ENCODE peak calls at places on chromosome 15, in four cellular contexts. G, A, U and X are unnamed samples.

GRCh38 chr15:31471731-31472430 is 145.2 kb downstream of the KLF13 start:
- DNase-seq in G (no peak), A (no peak), U (no peak), X (no peak)

GRCh38 chr15:45594322-45594721 is 7.1 kb downstream of the BLOC1S6 start:
- DNase-seq in G (no peak), U (no peak), A (no peak), X (no peak)

GRCh38 chr15:88707766-88708165 is 69.0 kb downstream of the ISG20 start:
- DNase-seq in A (no peak), G (no peak), U (no peak), X (no peak)

GRCh38 chr15:36263666-36264065 is 315.8 kb upstream of the CDIN1 start:
- DNase-seq in G (no peak), A (no peak), U (no peak), X (no peak)

GRCh38 chr15:57217716-57218598 is 158.3 kb upstream of the CGNL1 start:
- DNase-seq in A (no peak), U (no peak), G (no peak), X (no peak)

GRCh38 chr15:28981351-28981720 is 95.6 kb downstream of the APBA2 start:
- DNase-seq in U (no peak), A (no peak), G (no peak), X (no peak)

GRCh38 chr15:101307897-101308603 is 13.0 kb upstream of the SNRPA1 start:
- DNase-seq in U (no peak), A (no peak), G (no peak), X (no peak)

GRCh38 chr15:74384566-74385441 is 17.4 kb upstream of the CYP11A1 start:
- DNase-seq in G (no peak), U (no peak), A (peak; percentile 95), X (no peak)

GRCh38 chr15:33675246-33675645 is 293.1 kb upstream of the CHRM5 start:
- DNase-seq in G (no peak), A (no peak), U (no peak), X (peak; percentile 27)

GRCh38 chr15:20349774-20350498 is 191.7 kb downstream of the GOLGA6L6 start:
- DNase-seq in A (no peak), G (no peak), U (no peak), X (no peak)

GRCh38 chr15:75729304-75730069 is 16.8 kb upstream of the CSPG4 start:
- DNase-seq in U (no peak), G (no peak), A (no peak), X (no peak)

GRCh38 chr15:27771892-27772291 is 327.2 kb downstream of the OCA2 start:
- DNase-seq in A (no peak), U (no peak), G (no peak), X (no peak)

GRCh38 chr15:101178414-101178813 is 73.4 kb downstream of the CHSY1 start:
- DNase-seq in G (no peak), U (no peak), A (no peak), X (no peak)

GRCh38 chr15:36506733-36507356 is 72.6 kb upstream of the CDIN1 start:
- DNase-seq in G (no peak), A (no peak), U (peak; percentile 97), X (no peak)

GRCh38 chr15:55527150-55527549 is 19.1 kb upstream of the DNAAF4 start:
- DNase-seq in G (no peak), U (no peak), A (no peak), X (no peak)

GRCh38 chr15:60116456-60117089 is 112.5 kb downstream of the FOXB1 start:
- DNase-seq in A (no peak), U (no peak), G (no peak), X (no peak)

GRCh38 chr15:83848315-83849050 is 194.6 kb downstream of the ADAMTSL3 start:
- DNase-seq in U (no peak), A (no peak), G (no peak), X (no peak)

DNA sequence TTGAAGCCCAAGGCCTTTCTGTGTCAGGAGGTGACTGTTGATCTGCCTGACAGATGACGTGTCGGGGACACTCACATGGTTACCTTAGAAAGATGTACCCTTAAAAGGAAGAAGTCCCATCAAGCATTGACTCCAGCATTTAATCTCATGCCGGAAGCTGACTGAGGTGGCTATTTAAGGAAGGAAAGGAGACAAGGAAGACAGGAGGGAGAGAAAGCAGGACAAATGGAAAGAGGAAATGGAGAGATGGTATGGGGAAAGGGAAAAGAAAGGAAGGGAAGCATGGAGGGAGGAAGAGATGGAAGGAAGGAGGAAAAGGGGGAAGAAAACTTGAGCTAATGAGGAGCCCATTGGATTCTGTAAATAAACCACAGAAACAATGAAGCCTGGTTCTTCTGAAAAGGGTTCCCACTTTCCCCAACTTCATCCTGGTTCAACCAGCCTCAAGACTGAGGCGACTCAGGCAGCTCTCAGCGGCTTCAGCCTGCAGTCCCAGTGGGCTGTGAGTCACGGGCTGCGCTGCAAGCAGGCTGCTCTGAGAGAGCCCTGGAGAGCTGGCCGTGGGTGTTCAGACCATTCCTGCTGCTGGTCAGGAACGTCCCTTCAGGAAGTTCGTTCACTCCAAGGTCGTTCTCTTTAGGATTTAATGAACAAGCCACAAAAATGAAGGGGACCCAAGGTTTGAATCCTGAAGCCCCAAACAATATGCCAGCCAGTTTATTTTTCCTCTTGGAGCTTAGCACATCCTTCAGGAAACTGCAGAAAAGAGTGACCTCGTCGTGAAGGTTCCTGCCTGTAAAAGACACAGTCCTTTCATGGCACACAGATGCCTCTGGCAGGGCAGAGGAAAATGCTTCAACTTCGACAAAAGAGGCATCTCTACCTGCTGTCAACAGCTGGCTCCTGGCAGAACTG is 69.6 kb upstream of the THBS1 start:
- DNase-seq in A (no peak), U (no peak), G (no peak), X (no peak)
- TF ChIP-seq SUZ12 in A (no peak), U (no peak), G (no peak), X (no peak)

GRCh38 chr15:41778503-41778902 is 4.2 kb downstream of the MAPKBP1 start:
- DNase-seq in G (no peak), A (no peak), U (no peak), X (no peak)

GRCh38 chr15:41774873-41775417 is 661 bp downstream of the MAPKBP1 start:
- DNase-seq in U (no peak), A (no peak), G (no peak), X (no peak)

GRCh38 chr15:41779662-41780157 is 5.4 kb downstream of the MAPKBP1 start:
- DNase-seq in A (no peak), U (no peak), G (no peak), X (no peak)

GRCh38 chr15:41775651-41776050 is 1.4 kb downstream of the MAPKBP1 start:
- DNase-seq in A (no peak), U (no peak), G (no peak), X (no peak)

GRCh38 chr15:41777421-41777973 is 3.2 kb downstream of the MAPKBP1 start:
- DNase-seq in A (no peak), G (no peak), U (no peak), X (no peak)
- H3K4me1 ChIP-seq in A (peaks cover 23% of the 10 kb centered on the region), G (peaks cover 5% of the 10 kb centered on the region), U (peaks cover 80% of the 10 kb centered on the region), X (peaks cover 4% of the 10 kb centered on the region)

DNA sequence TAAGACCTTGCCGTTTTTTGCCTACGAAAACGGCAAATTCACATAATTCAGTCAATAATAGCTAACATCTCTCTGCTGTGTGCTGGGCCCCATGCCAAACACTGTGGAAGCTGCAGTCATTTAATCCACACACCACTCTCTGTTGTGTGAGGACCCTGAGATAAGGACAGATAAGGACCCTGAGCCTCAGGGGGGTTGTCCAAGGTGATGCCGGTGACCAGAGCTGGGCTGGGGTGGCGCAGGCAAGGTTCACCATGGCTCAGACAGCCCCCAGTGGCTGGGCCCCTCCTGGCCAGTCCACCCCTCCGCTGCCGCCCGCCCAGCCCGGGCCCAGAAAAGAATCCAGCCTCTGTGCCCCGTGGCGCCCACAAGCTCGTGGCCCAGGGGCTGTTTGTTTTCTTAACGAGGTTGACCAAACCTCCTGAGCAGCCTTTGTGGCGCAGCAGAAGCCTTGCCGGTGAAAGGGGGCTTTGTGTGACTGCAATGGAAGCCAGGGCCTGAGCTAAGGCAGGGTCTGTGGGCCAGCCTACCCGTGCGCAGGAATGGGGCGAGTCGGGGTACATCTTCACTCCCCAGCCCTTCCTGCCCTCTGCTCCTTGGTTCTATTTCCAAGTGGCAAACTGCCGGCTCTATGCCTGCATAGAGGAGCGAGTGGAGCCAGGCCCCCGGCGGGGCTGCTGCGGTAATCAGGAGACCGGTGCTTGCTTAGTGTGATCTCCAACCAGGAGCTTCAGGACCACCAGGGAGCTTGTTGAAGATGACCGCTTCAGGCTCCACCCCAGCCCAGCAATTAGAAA is 4.4 kb upstream of the SNX22 start:
- DNase-seq in G (no peak), U (peak; percentile 86), A (no peak), X (no peak)
- TF ChIP-seq SUZ12 in G (no peak), U (no peak), A (no peak), X (no peak)

GRCh38 chr15:90191795-90192494 is 9.2 kb upstream of the SEMA4B start:
- DNase-seq in G (no peak), U (peak; percentile 90), A (peak; percentile 70), X (no peak)

GRCh38 chr15:90189781-90190467 is 11.2 kb upstream of the SEMA4B start:
- DNase-seq in G (no peak), A (no peak), U (no peak), X (no peak)

GRCh38 chr15:90188914-90189748 is 12.0 kb upstream of the SEMA4B start:
- DNase-seq in G (no peak), U (no peak), A (no peak), X (no peak)

GRCh38 chr15:90191344-90191687 is 9.8 kb upstream of the SEMA4B start:
- DNase-seq in U (no peak), A (no peak), G (no peak), X (no peak)

GRCh38 chr15:90190606-90191343 is 10.4 kb upstream of the SEMA4B start:
- DNase-seq in U (no peak), A (no peak), G (no peak), X (no peak)
- H3K4me1 ChIP-seq in U (peaks cover 49% of the 10 kb centered on the region), A (peaks cover 41% of the 10 kb centered on the region), G (peaks cover 4% of the 10 kb centered on the region), X (peaks cover 16% of the 10 kb centered on the region)

GRCh38 chr15:72105111-72105510 is 12.8 kb downstream of the MYO9A start:
- DNase-seq in U (no peak), G (no peak), A (no peak), X (no peak)

GRCh38 chr15:72110355-72110754 is 7.6 kb downstream of the MYO9A start:
- DNase-seq in G (no peak), A (no peak), U (peak; percentile 54), X (no peak)

GRCh38 chr15:72106068-72106467 is 11.9 kb downstream of the MYO9A start:
- DNase-seq in U (no peak), G (no peak), A (no peak), X (no peak)
- TF ChIP-seq SUZ12 in U (no peak), G (no peak), A (no peak), X (no peak)

GRCh38 chr15:91100561-91101355 is 701 bp downstream of the SV2B start:
- DNase-seq in G (peak; percentile 50), A (no peak), U (no peak), X (no peak)

GRCh38 chr15:91102546-91103330 is 2.7 kb downstream of the SV2B start:
- DNase-seq in G (no peak), U (no peak), A (no peak), X (no peak)

GRCh38 chr15:91104111-91104510 is 4.1 kb downstream of the SV2B start:
- DNase-seq in A (no peak), U (no peak), G (no peak), X (no peak)

GRCh38 chr15:91099616-91100560 is at the start of gene SV2B:
- DNase-seq in G (peak; percentile 75), A (no peak), U (no peak), X (no peak)

GRCh38 chr15:91101356-91101920 is 1.4 kb downstream of the SV2B start:
- DNase-seq in G (no peak), A (no peak), U (no peak), X (no peak)
- H3K4me1 ChIP-seq in G (peaks cover 2% of the 10 kb centered on the region), A (no peaks in the 10 kb centered on the region), U (no peaks in the 10 kb centered on the region), X (peaks cover 7% of the 10 kb centered on the region)